ENCODE peak calls at places on chromosomes 16 and 17, in seven cellular contexts. Q, M, V, H, S, O and G are unnamed samples.

GRCh38 chr17:17472333-17472920 is 4.4 kb upstream of the MED9 start:
- DNase-seq in Q (no peak), M (no peak), V (no peak), H (no peak), S (no peak), O (no peak), G (no peak)

GRCh38 chr16:11224894-11225676 is 30.9 kb downstream of the SOCS1 start:
- DNase-seq in Q (no peak), M (peak; percentile 73), V (no peak), H (no peak), S (peak; percentile 85), O (no peak), G (no peak)

GRCh38 chr16:70695351-70696070 is 9.7 kb upstream of the MTSS2 start:
- DNase-seq in Q (no peak), M (no peak), V (no peak), H (no peak), S (no peak), O (peak; percentile 82), G (peak; percentile 74)

GRCh38 chr16:28491080-28491969 is 549 bp downstream of the CLN3 start:
- DNase-seq in Q (peak; percentile 5), M (no peak), V (peak; percentile 12), H (peak; percentile 63), S (peak; percentile 24), O (peak; percentile 12), G (peak; percentile 23)

GRCh38 chr17:22443061-22443460 is 750.7 kb downstream of the KCNJ18 start:
- DNase-seq in Q (no peak), M (no peak), V (no peak), H (no peak), S (no peak), O (no peak), G (no peak)

GRCh38 chr17:9576521-9577401 is at the start of gene CFAP52:
- DNase-seq in Q (peak; percentile 82), M (peak; percentile 76), V (peak; percentile 84), H (peak; percentile 92), S (peak; percentile 73), O (peak; percentile 5), G (peak; percentile 79)

GRCh38 chr16:4244881-4245280 is 3.0 kb upstream of the SRL start:
- DNase-seq in Q (no peak), M (no peak), V (no peak), H (no peak), S (no peak), O (peak; percentile 18), G (no peak)

GRCh38 chr16:47524007-47524405 is 62.9 kb downstream of the PHKB start:
- DNase-seq in Q (no peak), M (no peak), V (no peak), H (no peak), S (no peak), O (no peak), G (no peak)